ENCODE peak calls at places on chromosomes 16 and 17, in four cellular contexts. A is suprapubic skin, J is A549, S is ovary. C is an unnamed sample.

GRCh38 chr16:24848065-24848464 is 2.3 kb downstream of the SLC5A11 start:
- DNase-seq in J (no peak), S (no peak), A (no peak), C (no peak)

GRCh38 chr16:11020792-11021440 is 76.6 kb downstream of the CLEC16A start:
- DNase-seq in A (no peak), J (no peak), S (no peak), C (no peak)

GRCh38 chr17:34383225-34383615 is 20.2 kb upstream of the CCL1 start:
- DNase-seq in S (no peak), A (no peak), J (no peak), C (no peak)

GRCh38 chr17:56593073-56593740 is at the start of gene NOG:
- DNase-seq in S (peak), A (no peak), J (peak), C (no peak)

GRCh38 chr17:61302911-61303310 is 96.7 kb upstream of the TBX2 start:
- DNase-seq in S (no peak), J (no peak), A (no peak), C (no peak)

GRCh38 chr16:6967796-6968195 is 364.8 kb upstream of the RBFOX1 start:
- DNase-seq in J (no peak), S (no peak), A (no peak), C (no peak)

GRCh38 chr16:6018848-6019489 is 921.4 kb upstream of the EEF2KMT start:
- DNase-seq in A (no peak), J (no peak), S (no peak), C (no peak)

GRCh38 chr17:8856869-8857575 is 10.5 kb downstream of the PIK3R6 start:
- DNase-seq in J (no peak), S (no peak), A (peak), C (no peak)

GRCh38 chr16:11682655-11683096 is 14.4 kb downstream of the SNN start:
- DNase-seq in S (no peak), J (no peak), A (no peak), C (no peak)

GRCh38 chr16:54282202-54282922 is 4.2 kb downstream of the IRX3 start:
- DNase-seq in J (peak), A (peak), S (peak), C (no peak)

GRCh38 chr17:79279320-79279719 is 204.7 kb downstream of the ENGASE start:
- DNase-seq in S (no peak), J (no peak), A (no peak), C (no peak)

GRCh38 chr17:41894791-41895331 is 23.9 kb downstream of the ACLY start:
- DNase-seq in S (peak), J (peak), A (no peak), C (no peak)

GRCh38 chr17:44915321-44915726 is at the start of gene GFAP:
- DNase-seq in A (peak), J (no peak), S (no peak), C (no peak)

GRCh38 chr17:49216953-49217650 is 6.6 kb downstream of the ABI3 start:
- DNase-seq in S (no peak), J (no peak), A (no peak), C (no peak)

GRCh38 chr16:54077412-54077821 is 209.2 kb downstream of the IRX3 start:
- DNase-seq in S (no peak), J (peak), A (no peak), C (no peak)

GRCh38 chr17:1347681-1348318 is 52.2 kb downstream of the YWHAE start:
- DNase-seq in A (no peak), S (no peak), J (no peak), C (no peak)

GRCh38 chr16:64900517-64900916 is 221.3 kb downstream of the CDH11 start:
- DNase-seq in S (no peak), J (no peak), A (no peak), C (no peak)

GRCh38 chr16:19348578-19349315 is 63.2 kb downstream of the CLEC19A start:
- DNase-seq in S (no peak), A (no peak), J (no peak), C (no peak)

GRCh38 chr16:72848759-72849664 is 198.9 kb downstream of the ZFHX3 start:
- DNase-seq in A (peak), S (peak), J (peak), C (peak)

GRCh38 chr17:66301864-66302741 is at the start of gene PRKCA:
- DNase-seq in S (peak), J (peak), A (peak), C (peak)

GRCh38 chr17:40433551-40434384 is 9.5 kb upstream of the IGFBP4 start:
- DNase-seq in S (no peak), A (no peak), J (no peak), C (no peak)

GRCh38 chr16:62755938-62756337 is 719.7 kb upstream of the CDH8 start:
- DNase-seq in A (no peak), J (no peak), S (no peak), C (no peak)

GRCh38 chr16:85205747-85206471 is 93.6 kb upstream of the CIBAR2 start:
- DNase-seq in S (peak), J (peak), A (no peak), C (no peak)

GRCh38 chr16:4365014-4365406 is 6.6 kb upstream of the VASN start:
- DNase-seq in A (no peak), J (no peak), S (no peak), C (no peak)

GRCh38 chr17:34638526-34639260 is 59.3 kb downstream of the TMEM132E start:
- DNase-seq in A (no peak), S (no peak), J (no peak), C (no peak)

GRCh38 chr17:47857551-47858410 is 6.8 kb upstream of the SP6 start:
- DNase-seq in S (no peak), A (no peak), J (no peak), C (no peak)

GRCh38 chr17:75476274-75476673 is 19.8 kb downstream of the TMEM94 start:
- DNase-seq in J (no peak), A (no peak), S (peak), C (no peak)
- H3K27ac ChIP-seq in J (no peak), A (no peak), S (peak), C (peak)

GRCh38 chr17:43468746-43469544 is 14.8 kb upstream of the DHX8 start:
- DNase-seq in S (no peak), J (peak), A (no peak), C (no peak)

GRCh38 chr17:43464046-43464445 is 19.7 kb upstream of the DHX8 start:
- DNase-seq in S (no peak), A (no peak), J (no peak), C (no peak)

GRCh38 chr17:43465049-43465448 is 18.7 kb upstream of the DHX8 start:
- DNase-seq in J (no peak), S (no peak), A (no peak), C (no peak)

GRCh38 chr17:43471801-43472200 is 12.0 kb upstream of the DHX8 start:
- DNase-seq in J (no peak), S (no peak), A (no peak), C (no peak)

DNA sequence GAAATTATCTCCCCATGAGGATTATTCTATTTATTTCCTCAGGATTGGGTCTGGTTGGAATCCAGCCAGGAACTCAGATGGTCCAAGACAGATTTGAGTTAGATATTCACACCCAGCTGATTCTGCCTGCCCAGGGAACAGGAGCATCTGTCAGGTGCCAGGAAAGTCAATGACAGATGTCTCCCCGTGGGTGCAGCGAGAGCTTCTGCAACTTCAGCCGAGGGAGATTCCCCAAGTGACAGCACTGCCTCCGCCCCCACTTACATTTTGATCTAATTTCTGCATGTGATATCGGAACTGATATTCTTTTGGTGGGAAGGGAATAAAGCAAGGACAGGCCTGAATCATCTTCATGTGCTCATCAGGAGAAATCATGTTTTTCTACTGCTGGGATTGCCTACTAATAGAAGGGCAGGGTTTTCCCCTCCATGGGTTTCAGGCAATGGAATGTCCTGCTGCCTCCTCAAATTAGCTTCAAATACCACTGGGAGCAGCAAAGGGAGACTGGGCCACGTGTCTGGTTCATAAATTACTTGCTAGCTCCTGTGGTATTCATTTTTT is 15.7 kb upstream of the DHX8 start:
- DNase-seq in S (no peak), A (no peak), J (no peak), C (no peak)
- H3K4me3 ChIP-seq in S (no peak), A (no peak), J (no peak), C (no peak)

GRCh38 chr17:17032131-17032692 is 10.0 kb upstream of the MPRIP start:
- DNase-seq in A (no peak), S (peak), J (peak), C (no peak)
- H3K27ac ChIP-seq in A (no peak), S (no peak), J (peak), C (peak)

GRCh38 chr17:16988749-16989229 is 16.9 kb upstream of the TNFRSF13B start:
- DNase-seq in A (no peak), S (no peak), J (no peak), C (no peak)

GRCh38 chr17:16987001-16987829 is 15.3 kb upstream of the TNFRSF13B start:
- DNase-seq in J (no peak), A (no peak), S (no peak), C (no peak)

GRCh38 chr17:16986391-16986790 is 14.5 kb upstream of the TNFRSF13B start:
- DNase-seq in J (no peak), A (no peak), S (no peak), C (no peak)

GRCh38 chr17:16989230-16989952 is 17.5 kb upstream of the TNFRSF13B start:
- DNase-seq in S (no peak), J (no peak), A (no peak), C (no peak)

DNA sequence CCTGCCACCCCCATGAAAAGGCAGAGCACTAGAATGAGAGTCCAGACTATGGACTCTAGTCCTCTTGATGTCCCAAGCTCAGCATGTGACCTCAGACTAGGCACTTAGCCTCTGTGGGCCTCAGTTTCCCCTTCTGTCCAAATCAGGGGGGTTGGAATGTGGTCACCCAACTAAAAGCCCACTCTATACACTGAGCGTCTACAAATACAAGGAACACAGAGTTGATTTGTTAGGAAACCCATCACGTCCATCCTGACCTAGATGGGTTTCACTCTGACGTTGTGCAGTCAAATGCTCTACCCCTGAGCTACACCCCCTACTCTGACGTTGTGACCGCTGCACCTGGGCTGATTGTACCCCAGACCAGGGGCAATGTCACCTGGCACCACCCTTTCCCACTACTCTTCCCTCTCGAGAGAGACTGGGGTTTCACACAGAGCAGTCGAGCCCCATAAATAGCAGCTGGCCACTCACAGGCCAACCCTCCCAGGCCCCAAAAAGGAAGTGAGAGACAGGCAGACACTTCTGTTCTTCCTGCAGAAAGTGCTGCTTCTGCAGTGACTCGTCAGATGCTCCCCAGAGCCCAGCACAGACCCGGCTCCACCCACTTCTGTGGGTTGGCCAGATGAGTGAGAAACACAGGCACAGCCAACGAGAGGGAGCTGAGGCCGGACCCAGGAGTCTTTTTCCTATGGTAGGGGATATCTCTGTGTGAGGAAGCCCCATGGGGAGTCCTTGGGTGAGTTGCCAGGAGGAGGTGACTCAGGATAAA is 16.1 kb upstream of the TNFRSF13B start:
- DNase-seq in S (peak), J (peak), A (no peak), C (no peak)
- H3K4me3 ChIP-seq in S (no peak), J (no peak), A (no peak), C (no peak)

GRCh38 chr17:81330884-81331245 is 35.8 kb upstream of the SLC38A10 start:
- DNase-seq in S (no peak), J (no peak), A (no peak), C (no peak)
- H3K27ac ChIP-seq in S (no peak), J (peak), A (no peak), C (no peak)

DNA sequence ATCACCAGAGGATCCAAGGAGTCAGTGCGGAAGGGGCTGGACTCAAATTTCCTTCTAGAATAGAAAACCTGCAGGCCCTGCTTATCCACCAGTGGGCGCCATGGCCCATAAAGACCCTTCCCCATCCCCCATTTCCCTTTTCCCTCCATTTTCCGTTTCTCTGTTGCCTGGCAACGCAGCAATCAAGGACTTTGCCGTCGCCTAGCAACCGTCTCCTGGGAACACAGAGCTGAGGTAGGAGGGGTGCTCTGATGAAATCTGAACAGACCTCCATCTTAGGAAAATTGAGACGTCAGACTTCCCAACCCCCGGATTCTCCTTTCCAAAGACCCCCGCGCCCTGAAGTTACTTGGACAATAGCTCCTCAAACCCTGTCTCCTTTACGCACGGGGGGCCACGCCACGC is 5.7 kb downstream of the DLG4 start:
- DNase-seq in A (no peak), J (peak), S (no peak), C (peak)
- H3K4me3 ChIP-seq in A (peak), J (peak), S (peak), C (peak)

GRCh38 chr16:683396-684066 is 603 bp downstream of the JMJD8 start:
- DNase-seq in A (no peak), S (peak), J (peak), C (no peak)
- H3K27ac ChIP-seq in A (peak), S (peak), J (peak), C (no peak)

DNA sequence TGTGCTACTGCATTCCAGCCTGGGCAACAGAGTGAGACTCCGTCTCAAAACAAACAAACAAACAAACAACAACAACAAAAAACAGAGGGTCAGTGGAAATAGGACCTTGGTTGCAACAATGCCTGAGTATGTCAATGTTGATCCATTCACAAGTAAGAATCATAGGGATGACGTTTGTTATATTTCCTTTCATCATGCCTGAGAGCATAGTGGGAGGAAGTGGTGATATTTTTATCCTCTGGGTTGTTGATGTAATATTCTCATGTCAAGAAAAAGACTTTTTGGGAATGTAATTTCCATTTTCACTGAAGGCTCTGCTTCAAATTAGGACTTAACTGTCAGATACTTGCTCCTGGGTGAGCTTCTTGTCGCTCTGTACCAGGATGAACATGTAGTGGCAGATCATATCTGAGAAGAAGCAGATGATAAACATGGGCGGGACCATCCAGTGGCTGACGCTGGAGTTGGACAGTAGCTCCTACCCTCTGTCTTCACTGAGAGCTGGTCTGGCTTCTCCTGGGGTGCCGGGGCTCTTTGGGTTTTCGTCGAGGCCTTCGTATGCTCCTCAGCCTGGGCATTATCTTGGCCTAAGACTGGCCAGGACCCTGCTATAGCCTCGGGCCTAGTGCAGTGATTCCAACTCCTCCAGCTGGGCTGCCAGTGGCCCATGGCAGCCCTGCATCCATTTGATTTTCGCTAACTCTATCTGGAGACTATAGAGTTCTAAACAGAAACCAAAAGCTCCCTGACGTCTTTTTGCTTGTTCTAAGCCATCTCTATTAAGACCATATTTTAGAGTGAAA is 19.6 kb downstream of the CYB5B start:
- DNase-seq in J (peak), A (no peak), S (peak), C (no peak)
- H3K4me3 ChIP-seq in J (peak), A (peak), S (peak), C (peak)

DNA sequence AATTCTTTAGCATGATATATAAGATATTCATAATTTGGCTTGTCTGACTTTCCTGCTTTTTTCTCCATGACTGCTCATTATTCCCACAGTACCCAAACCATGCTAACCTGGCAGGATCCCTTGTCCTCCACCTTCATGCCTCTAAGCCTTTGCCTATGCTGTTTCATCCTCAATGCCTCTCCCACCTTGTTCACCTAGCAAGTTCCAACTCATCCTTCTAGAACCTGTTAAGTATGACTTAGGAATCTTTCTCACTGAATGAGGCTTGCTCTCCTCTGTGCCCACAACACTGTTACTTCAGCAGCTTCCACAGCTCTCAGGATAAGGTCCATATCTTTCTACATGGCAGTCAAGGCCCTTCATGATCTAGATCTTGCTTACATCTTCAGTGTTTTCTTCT is 34.0 kb downstream of the CA10 start:
- DNase-seq in J (no peak), S (no peak), A (no peak), C (no peak)
- H3K27ac ChIP-seq in J (no peak), S (no peak), A (no peak), C (no peak)

GRCh38 chr17:20074489-20074888 is 65.3 kb downstream of the SPECC1 start:
- DNase-seq in S (no peak), J (no peak), A (no peak), C (no peak)
- H3K4me3 ChIP-seq in S (no peak), J (no peak), A (peak), C (peak)

C was measured in thoracic aorta.